ENCODE peak calls at places on chromosomes 6 and 20, in five cellular contexts. X is heart right ventricle; P is A549; H is ovary; V is effector memory CD4-positive, alpha-beta T cell. Q is an unnamed sample. For H3K4me1, the result is how much of the 10 kb centered on the place peaks cover.

GRCh38 chr20:58461899-58462298 is 53.3 kb downstream of the APCDD1L start:
- DNase-seq in X (no peak), H (no peak), V (no peak), P (no peak), Q (no peak)

GRCh38 chr6:108702106-108702851 is 141.6 kb downstream of the FOXO3 start:
- DNase-seq in P (no peak), H (no peak), V (no peak), X (no peak), Q (no peak)

GRCh38 chr6:148521586-148521985 is 178.9 kb downstream of the SASH1 start:
- DNase-seq in H (no peak), V (no peak), X (no peak), P (no peak), Q (no peak)

GRCh38 chr20:56451056-56451765 is 17.2 kb upstream of the RTF2 start:
- DNase-seq in V (no peak), X (no peak), H (no peak), P (no peak), Q (no peak)

GRCh38 chr20:46021361-46022359 is 7.4 kb upstream of the SLC12A5 start:
- DNase-seq in X (no peak), V (no peak), H (no peak), P (peak), Q (no peak)

GRCh38 chr6:47464052-47464451 is 13.5 kb upstream of the CD2AP start:
- DNase-seq in H (no peak), X (no peak), V (no peak), P (no peak), Q (no peak)

GRCh38 chr20:37880726-37881591 is 22.0 kb upstream of the VSTM2L start:
- DNase-seq in H (no peak), P (no peak), V (no peak), X (peak), Q (no peak)

GRCh38 chr6:445571-446417 is 54.2 kb downstream of the IRF4 start:
- DNase-seq in P (no peak), H (no peak), X (no peak), V (no peak), Q (no peak)

GRCh38 chr20:48222595-48223180 is 437.4 kb upstream of the SULF2 start:
- DNase-seq in X (no peak), H (no peak), P (no peak), V (no peak), Q (no peak)

GRCh38 chr6:40441132-40441531 is 146.0 kb downstream of the LRFN2 start:
- DNase-seq in X (no peak), V (no peak), P (no peak), H (no peak), Q (no peak)

GRCh38 chr6:163721435-163721834 is 306.9 kb downstream of the QKI start:
- DNase-seq in X (no peak), V (no peak), H (no peak), P (no peak), Q (no peak)

GRCh38 chr6:30707281-30707850 is 9.7 kb downstream of the MDC1 start:
- DNase-seq in P (no peak), X (no peak), H (no peak), V (no peak), Q (no peak)

GRCh38 chr20:21353236-21353635 is 44.1 kb downstream of the NKX2-4 start:
- DNase-seq in V (no peak), X (no peak), P (no peak), H (no peak), Q (no peak)

GRCh38 chr6:142902636-142903053 is 42.3 kb downstream of the HIVEP2 start:
- DNase-seq in X (peak), H (peak), P (no peak), V (peak), Q (peak)

GRCh38 chr20:63878855-63879254 is 13.8 kb downstream of the TPD52L2 start:
- DNase-seq in P (no peak), V (no peak), H (no peak), X (no peak), Q (no peak)

GRCh38 chr20:6395695-6396094 is 272.9 kb upstream of the FERMT1 start:
- DNase-seq in X (no peak), P (no peak), H (no peak), V (no peak), Q (no peak)

GRCh38 chr20:42406826-42407225 is 782.9 kb downstream of the PTPRT start:
- DNase-seq in V (no peak), H (no peak), X (no peak), P (no peak), Q (no peak)

GRCh38 chr6:5749666-5750215 is 257.0 kb downstream of the NRN1 start:
- DNase-seq in P (no peak), X (no peak), V (no peak), H (no peak), Q (no peak)

GRCh38 chr6:36249010-36249409 is 20.9 kb upstream of the PNPLA1 start:
- DNase-seq in H (no peak), X (no peak), P (no peak), V (no peak), Q (no peak)

GRCh38 chr20:3115190-3116107 is 30.9 kb upstream of the AVP start:
- DNase-seq in P (peak), X (peak), H (peak), V (no peak), Q (no peak)

GRCh38 chr6:133392015-133392414 is 150.9 kb downstream of the EYA4 start:
- DNase-seq in H (no peak), X (no peak), V (no peak), P (no peak), Q (no peak)

GRCh38 chr6:97572943-97573342 is 289.9 kb upstream of the MMS22L start:
- DNase-seq in X (no peak), V (no peak), P (no peak), H (no peak), Q (no peak)

GRCh38 chr6:156557269-156557885 is 219.8 kb upstream of the ARID1B start:
- DNase-seq in H (no peak), X (peak), V (no peak), P (no peak), Q (no peak)

GRCh38 chr6:20604159-20604558 is 69.9 kb downstream of the CDKAL1 start:
- DNase-seq in V (no peak), X (no peak), H (no peak), P (no peak), Q (no peak)

GRCh38 chr6:63862486-63863198 is 227.0 kb downstream of the PHF3 start:
- DNase-seq in V (no peak), H (no peak), X (no peak), P (no peak), Q (no peak)

GRCh38 chr6:56953597-56954388 is 1.1 kb upstream of the BEND6 start:
- DNase-seq in V (no peak), P (no peak), H (no peak), X (no peak), Q (no peak)

GRCh38 chr6:96812077-96812703 is 25.1 kb downstream of the GPR63 start:
- DNase-seq in P (no peak), V (no peak), X (no peak), H (no peak), Q (no peak)

GRCh38 chr6:112983741-112984221 is 636.7 kb downstream of the RFPL4B start:
- DNase-seq in H (no peak), P (no peak), X (no peak), V (no peak), Q (no peak)

GRCh38 chr6:73579389-73579788 is 58.6 kb upstream of the EEF1A1 start:
- DNase-seq in V (no peak), P (no peak), X (no peak), H (peak), Q (no peak)

DNA sequence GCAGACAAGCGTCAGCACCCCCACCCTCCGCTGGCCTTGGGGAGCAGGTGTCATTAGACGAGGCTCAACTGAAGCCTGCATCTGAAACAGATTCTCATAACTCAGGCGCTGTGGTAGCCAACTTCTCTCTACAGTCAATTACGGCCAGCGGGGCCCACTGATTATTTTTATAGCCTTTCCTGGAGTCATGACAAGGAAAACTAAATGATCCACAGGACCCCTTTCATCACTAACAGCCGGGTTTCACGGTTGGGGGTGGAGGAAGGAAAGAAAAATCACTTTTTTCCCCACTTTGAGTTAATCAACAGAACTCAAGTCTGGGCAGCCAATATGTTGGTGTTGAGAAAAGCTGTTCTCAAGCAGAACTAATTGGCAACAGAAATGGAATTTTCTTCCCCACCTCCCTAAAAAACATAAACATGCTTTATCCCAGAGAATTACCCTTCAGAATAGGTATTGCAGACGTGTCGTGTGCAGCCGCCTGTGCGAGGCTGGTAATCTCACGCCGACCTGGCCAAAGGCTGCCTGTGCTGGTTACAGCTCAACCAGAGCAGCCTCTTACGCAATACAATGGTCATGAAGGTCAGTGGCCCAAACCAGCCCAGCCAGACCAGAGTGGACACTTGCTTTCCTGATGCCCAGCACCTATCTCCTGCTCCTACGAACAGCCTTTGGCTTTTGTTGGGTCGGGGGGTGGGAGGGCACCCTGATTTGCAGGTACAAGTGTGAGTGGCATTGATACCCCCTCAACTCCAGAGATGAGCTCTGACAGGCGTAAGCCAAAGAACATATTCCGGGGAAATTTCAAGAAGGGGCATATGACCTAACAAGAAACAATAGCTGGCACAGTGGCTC is 11.0 kb downstream of the RIPOR3 start:
- DNase-seq in P (no peak), X (no peak), H (peak), V (no peak), Q (no peak)
- H3K4me1 ChIP-seq in P (under half), X (under half), H (under half), V (under half), Q (under half)

GRCh38 chr6:28369463-28369862 is 19.7 kb downstream of the ZKSCAN3 start:
- DNase-seq in X (no peak), P (no peak), V (no peak), H (no peak), Q (no peak)

GRCh38 chr6:28371280-28371679 is 21.5 kb downstream of the ZKSCAN3 start:
- DNase-seq in V (no peak), H (no peak), P (no peak), X (no peak), Q (no peak)

GRCh38 chr6:28368522-28368921 is 18.8 kb downstream of the ZKSCAN3 start:
- DNase-seq in P (no peak), H (no peak), X (no peak), V (no peak), Q (no peak)

GRCh38 chr6:28371706-28372451 is 22.1 kb downstream of the ZKSCAN3 start:
- DNase-seq in P (no peak), V (no peak), H (no peak), X (no peak), Q (no peak)

DNA sequence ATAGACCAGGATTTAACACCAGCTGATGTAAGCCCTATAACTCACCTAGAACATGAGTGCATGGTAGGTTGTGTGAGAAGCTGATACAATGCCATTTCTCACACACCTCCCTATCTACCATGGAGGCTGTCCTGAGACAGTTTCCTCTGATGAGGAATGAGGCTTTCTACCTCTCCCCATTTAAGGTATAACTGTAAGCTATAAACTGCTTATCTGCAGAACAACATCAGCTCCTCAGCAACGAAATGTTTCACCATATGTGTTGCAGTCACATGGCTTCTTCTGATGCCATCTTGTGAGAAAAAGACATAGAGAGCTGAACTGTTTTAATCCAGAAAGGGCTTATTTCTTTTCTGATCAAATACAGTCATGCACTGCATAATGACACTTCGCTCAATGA is 20.7 kb downstream of the ZKSCAN3 start:
- DNase-seq in P (no peak), V (no peak), X (no peak), H (no peak), Q (no peak)
- H3K4me1 ChIP-seq in P (under half), V (under half), X (under half), H (under half), Q (under half)

DNA sequence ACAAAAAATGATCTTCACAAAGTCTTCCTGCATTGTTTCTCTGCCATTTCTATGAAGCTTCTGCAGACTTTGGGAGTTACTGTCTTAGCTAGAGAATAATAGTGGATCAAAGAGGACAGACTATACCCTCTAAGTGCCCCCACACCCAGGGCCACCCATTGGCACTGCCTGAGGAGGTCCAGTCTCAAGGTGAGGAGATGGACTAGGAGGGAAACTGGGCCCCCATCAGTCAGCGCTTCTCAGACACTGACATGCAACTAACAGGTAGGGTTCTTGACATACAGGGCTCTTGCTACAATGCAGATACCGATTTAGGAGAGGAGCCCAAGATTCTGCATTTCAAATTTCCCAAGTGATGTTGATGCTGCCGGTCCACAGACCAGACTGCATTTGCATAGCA is 24.3 kb downstream of the PCNA start:
- DNase-seq in H (no peak), P (no peak), X (no peak), V (no peak), Q (no peak)
- H3K4me1 ChIP-seq in H (under half), P (under half), X (under half), V (under half), Q (under half)

GRCh38 chr6:7170117-7170732 is 62.5 kb downstream of the RREB1 start:
- DNase-seq in P (no peak), H (no peak), V (no peak), X (no peak), Q (no peak)

GRCh38 chr6:7171733-7172132 is 64.0 kb downstream of the RREB1 start:
- DNase-seq in H (no peak), X (no peak), V (no peak), P (no peak), Q (no peak)

GRCh38 chr6:7173843-7174503 is 66.2 kb downstream of the RREB1 start:
- DNase-seq in H (no peak), P (no peak), V (no peak), X (peak), Q (no peak)

GRCh38 chr6:7171119-7171518 is 63.4 kb downstream of the RREB1 start:
- DNase-seq in X (no peak), H (no peak), V (no peak), P (no peak), Q (no peak)

GRCh38 chr6:7172605-7173185 is 64.9 kb downstream of the RREB1 start:
- DNase-seq in X (no peak), V (no peak), P (no peak), H (no peak), Q (no peak)
- H3K4me1 ChIP-seq in X (half or more), V (under half), P (under half), H (under half), Q (under half)

GRCh38 chr20:1893721-1894470 is 1.3 kb upstream of the SIRPA start:
- DNase-seq in P (no peak), V (no peak), H (no peak), X (peak), Q (no peak)
- H3K4me1 ChIP-seq in P (under half), V (under half), H (under half), X (under half), Q (under half)

DNA sequence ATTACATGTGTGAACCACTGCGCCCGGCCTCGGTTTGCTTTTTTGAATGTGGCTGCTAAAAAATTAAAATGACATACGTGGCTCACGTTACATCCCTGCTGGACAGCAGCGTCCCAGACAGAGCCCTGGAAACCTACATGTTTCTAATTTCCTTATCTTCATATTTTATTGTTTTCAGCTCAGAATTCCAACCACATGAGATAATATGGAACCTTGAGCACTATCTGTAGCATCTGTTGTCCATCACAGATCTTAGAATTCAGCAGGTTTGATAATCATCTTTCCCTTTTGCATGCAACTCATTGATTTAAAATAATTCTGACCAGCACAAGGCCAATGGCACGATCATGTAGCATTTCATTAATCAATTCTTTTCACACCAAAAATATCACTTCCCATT is 25.9 kb upstream of the CCR6 start:
- DNase-seq in V (no peak), X (no peak), H (no peak), P (no peak), Q (no peak)
- H3K4me1 ChIP-seq in V (half or more), X (under half), H (under half), P (under half), Q (under half)

GRCh38 chr6:166046982-166047381 is 120.7 kb downstream of the TBXT start:
- DNase-seq in H (no peak), X (no peak), P (no peak), V (no peak), Q (no peak)

GRCh38 chr6:166040292-166040691 is 127.4 kb downstream of the TBXT start:
- DNase-seq in P (no peak), V (no peak), X (no peak), H (no peak), Q (no peak)

GRCh38 chr6:166046232-166046631 is 121.4 kb downstream of the TBXT start:
- DNase-seq in P (peak), X (no peak), V (no peak), H (no peak), Q (no peak)

GRCh38 chr6:166041277-166041676 is 126.4 kb downstream of the TBXT start:
- DNase-seq in V (no peak), P (no peak), H (no peak), X (no peak), Q (no peak)

GRCh38 chr6:166045173-166045957 is 122.3 kb downstream of the TBXT start:
- DNase-seq in H (no peak), P (no peak), V (no peak), X (no peak), Q (no peak)
- H3K4me1 ChIP-seq in H (under half), P (under half), V (under half), X (under half), Q (under half)